ENCODE peak calls at places on chromosomes 1 and 21, in ten cellular contexts. One of them, this sample, is unnamed.

GRCh38 chr1:42172394-42173133 is 8.0 kb upstream of the GUCA2A start:
- DNase-seq in heart left ventricle: peak
- DNase-seq in activated T-cell treated with anti-CD3 and anti-CD28 coated beads for 1 hour: no peak
- DNase-seq in GF-D8: no peak
- DNase-seq in RWPE1: no peak
- DNase-seq in stimulated activated naive CD4-positive, alpha-beta T cell: no peak
- DNase-seq in keratinocyte: no peak
- DNase-seq in NCI-H2029 treated with DMSO at 0.1 percent for 48 hours: no peak
- DNase-seq in hippocampal formation: no peak
- DNase-seq in gastrocnemius medialis: no peak
- DNase-seq in this sample: no peak

GRCh38 chr1:56285554-56286402 is 293.6 kb downstream of the PLPP3 start:
- DNase-seq in heart left ventricle: peak
- DNase-seq in activated T-cell treated with anti-CD3 and anti-CD28 coated beads for 1 hour: no peak
- DNase-seq in GF-D8: no peak
- DNase-seq in RWPE1: no peak
- DNase-seq in stimulated activated naive CD4-positive, alpha-beta T cell: no peak
- DNase-seq in keratinocyte: no peak
- DNase-seq in NCI-H2029 treated with DMSO at 0.1 percent for 48 hours: no peak
- DNase-seq in hippocampal formation: no peak
- DNase-seq in gastrocnemius medialis: no peak
- DNase-seq in this sample: no peak

GRCh38 chr1:193111641-193112090 is 6.5 kb upstream of the GLRX2 start:
- DNase-seq in heart left ventricle: no peak
- DNase-seq in activated T-cell treated with anti-CD3 and anti-CD28 coated beads for 1 hour: no peak
- DNase-seq in GF-D8: peak
- DNase-seq in RWPE1: no peak
- DNase-seq in stimulated activated naive CD4-positive, alpha-beta T cell: no peak
- DNase-seq in keratinocyte: no peak
- DNase-seq in NCI-H2029 treated with DMSO at 0.1 percent for 48 hours: no peak
- DNase-seq in hippocampal formation: no peak
- DNase-seq in gastrocnemius medialis: peak
- DNase-seq in this sample: no peak

GRCh38 chr21:14321042-14321441 is 61.9 kb downstream of the HSPA13 start:
- DNase-seq in heart left ventricle: no peak
- DNase-seq in activated T-cell treated with anti-CD3 and anti-CD28 coated beads for 1 hour: no peak
- DNase-seq in GF-D8: no peak
- DNase-seq in RWPE1: peak
- DNase-seq in stimulated activated naive CD4-positive, alpha-beta T cell: no peak
- DNase-seq in keratinocyte: no peak
- DNase-seq in NCI-H2029 treated with DMSO at 0.1 percent for 48 hours: no peak
- DNase-seq in hippocampal formation: no peak
- DNase-seq in gastrocnemius medialis: no peak
- DNase-seq in this sample: no peak

GRCh38 chr1:210536263-210536961 is 207.7 kb downstream of the HHAT start:
- DNase-seq in heart left ventricle: no peak
- DNase-seq in activated T-cell treated with anti-CD3 and anti-CD28 coated beads for 1 hour: no peak
- DNase-seq in GF-D8: no peak
- DNase-seq in RWPE1: no peak
- DNase-seq in stimulated activated naive CD4-positive, alpha-beta T cell: no peak
- DNase-seq in keratinocyte: no peak
- DNase-seq in NCI-H2029 treated with DMSO at 0.1 percent for 48 hours: no peak
- DNase-seq in hippocampal formation: no peak
- DNase-seq in gastrocnemius medialis: no peak
- DNase-seq in this sample: no peak

GRCh38 chr1:156836041-156836654 is 19.5 kb upstream of the SH2D2A start:
- DNase-seq in heart left ventricle: no peak
- DNase-seq in activated T-cell treated with anti-CD3 and anti-CD28 coated beads for 1 hour: no peak
- DNase-seq in GF-D8: no peak
- DNase-seq in RWPE1: no peak
- DNase-seq in stimulated activated naive CD4-positive, alpha-beta T cell: no peak
- DNase-seq in keratinocyte: no peak
- DNase-seq in NCI-H2029 treated with DMSO at 0.1 percent for 48 hours: no peak
- DNase-seq in hippocampal formation: no peak
- DNase-seq in gastrocnemius medialis: no peak
- DNase-seq in this sample: no peak

GRCh38 chr1:186950547-186950946 is 121.8 kb downstream of the PLA2G4A start:
- DNase-seq in heart left ventricle: no peak
- DNase-seq in activated T-cell treated with anti-CD3 and anti-CD28 coated beads for 1 hour: no peak
- DNase-seq in GF-D8: no peak
- DNase-seq in RWPE1: peak
- DNase-seq in stimulated activated naive CD4-positive, alpha-beta T cell: no peak
- DNase-seq in keratinocyte: peak
- DNase-seq in NCI-H2029 treated with DMSO at 0.1 percent for 48 hours: no peak
- DNase-seq in hippocampal formation: no peak
- DNase-seq in gastrocnemius medialis: no peak
- DNase-seq in this sample: no peak

GRCh38 chr1:93631626-93632365 is 49.8 kb downstream of the BCAR3 start:
- DNase-seq in heart left ventricle: no peak
- DNase-seq in activated T-cell treated with anti-CD3 and anti-CD28 coated beads for 1 hour: no peak
- DNase-seq in GF-D8: no peak
- DNase-seq in RWPE1: no peak
- DNase-seq in stimulated activated naive CD4-positive, alpha-beta T cell: no peak
- DNase-seq in keratinocyte: no peak
- DNase-seq in NCI-H2029 treated with DMSO at 0.1 percent for 48 hours: no peak
- DNase-seq in hippocampal formation: no peak
- DNase-seq in gastrocnemius medialis: no peak
- DNase-seq in this sample: no peak

GRCh38 chr1:118928739-118929554 is 59.2 kb downstream of the TBX15 start:
- DNase-seq in heart left ventricle: no peak
- DNase-seq in activated T-cell treated with anti-CD3 and anti-CD28 coated beads for 1 hour: no peak
- DNase-seq in GF-D8: no peak
- DNase-seq in RWPE1: peak
- DNase-seq in stimulated activated naive CD4-positive, alpha-beta T cell: no peak
- DNase-seq in keratinocyte: no peak
- DNase-seq in NCI-H2029 treated with DMSO at 0.1 percent for 48 hours: no peak
- DNase-seq in hippocampal formation: no peak
- DNase-seq in gastrocnemius medialis: no peak
- DNase-seq in this sample: peak

GRCh38 chr1:179881642-179882252 is 338 bp upstream of the TOR1AIP1 start:
- DNase-seq in heart left ventricle: no peak
- DNase-seq in activated T-cell treated with anti-CD3 and anti-CD28 coated beads for 1 hour: no peak
- DNase-seq in GF-D8: peak
- DNase-seq in RWPE1: peak
- DNase-seq in stimulated activated naive CD4-positive, alpha-beta T cell: no peak
- DNase-seq in keratinocyte: no peak
- DNase-seq in NCI-H2029 treated with DMSO at 0.1 percent for 48 hours: no peak
- DNase-seq in hippocampal formation: peak
- DNase-seq in gastrocnemius medialis: peak
- DNase-seq in this sample: peak

GRCh38 chr1:42282024-42282579 is 52.9 kb downstream of the FOXJ3 start:
- DNase-seq in heart left ventricle: no peak
- DNase-seq in activated T-cell treated with anti-CD3 and anti-CD28 coated beads for 1 hour: no peak
- DNase-seq in GF-D8: no peak
- DNase-seq in RWPE1: no peak
- DNase-seq in stimulated activated naive CD4-positive, alpha-beta T cell: no peak
- DNase-seq in keratinocyte: no peak
- DNase-seq in NCI-H2029 treated with DMSO at 0.1 percent for 48 hours: no peak
- DNase-seq in hippocampal formation: no peak
- DNase-seq in gastrocnemius medialis: no peak
- DNase-seq in this sample: no peak

GRCh38 chr21:21084179-21084578 is 86.0 kb downstream of the NCAM2 start:
- DNase-seq in heart left ventricle: no peak
- DNase-seq in activated T-cell treated with anti-CD3 and anti-CD28 coated beads for 1 hour: no peak
- DNase-seq in GF-D8: no peak
- DNase-seq in RWPE1: no peak
- DNase-seq in stimulated activated naive CD4-positive, alpha-beta T cell: no peak
- DNase-seq in keratinocyte: no peak
- DNase-seq in NCI-H2029 treated with DMSO at 0.1 percent for 48 hours: no peak
- DNase-seq in hippocampal formation: no peak
- DNase-seq in gastrocnemius medialis: no peak
- DNase-seq in this sample: no peak

GRCh38 chr1:23902611-23903278 is 10.4 kb downstream of the CNR2 start:
- DNase-seq in heart left ventricle: no peak
- DNase-seq in activated T-cell treated with anti-CD3 and anti-CD28 coated beads for 1 hour: no peak
- DNase-seq in GF-D8: no peak
- DNase-seq in RWPE1: no peak
- DNase-seq in stimulated activated naive CD4-positive, alpha-beta T cell: no peak
- DNase-seq in keratinocyte: no peak
- DNase-seq in NCI-H2029 treated with DMSO at 0.1 percent for 48 hours: no peak
- DNase-seq in hippocampal formation: no peak
- DNase-seq in gastrocnemius medialis: no peak
- DNase-seq in this sample: no peak

GRCh38 chr1:211089536-211089935 is 44.4 kb downstream of the KCNH1 start:
- DNase-seq in heart left ventricle: no peak
- DNase-seq in activated T-cell treated with anti-CD3 and anti-CD28 coated beads for 1 hour: no peak
- DNase-seq in GF-D8: no peak
- DNase-seq in RWPE1: no peak
- DNase-seq in stimulated activated naive CD4-positive, alpha-beta T cell: no peak
- DNase-seq in keratinocyte: no peak
- DNase-seq in NCI-H2029 treated with DMSO at 0.1 percent for 48 hours: no peak
- DNase-seq in hippocampal formation: no peak
- DNase-seq in gastrocnemius medialis: no peak
- DNase-seq in this sample: no peak

GRCh38 chr21:46517361-46517760 is 58.7 kb downstream of the DIP2A start:
- DNase-seq in heart left ventricle: peak
- DNase-seq in activated T-cell treated with anti-CD3 and anti-CD28 coated beads for 1 hour: no peak
- DNase-seq in GF-D8: no peak
- DNase-seq in RWPE1: no peak
- DNase-seq in stimulated activated naive CD4-positive, alpha-beta T cell: no peak
- DNase-seq in keratinocyte: no peak
- DNase-seq in NCI-H2029 treated with DMSO at 0.1 percent for 48 hours: no peak
- DNase-seq in hippocampal formation: no peak
- DNase-seq in gastrocnemius medialis: no peak
- DNase-seq in this sample: no peak

GRCh38 chr1:86194491-86195034 is 38.0 kb upstream of the COL24A1 start:
- DNase-seq in heart left ventricle: no peak
- DNase-seq in activated T-cell treated with anti-CD3 and anti-CD28 coated beads for 1 hour: no peak
- DNase-seq in GF-D8: no peak
- DNase-seq in RWPE1: no peak
- DNase-seq in stimulated activated naive CD4-positive, alpha-beta T cell: no peak
- DNase-seq in keratinocyte: no peak
- DNase-seq in NCI-H2029 treated with DMSO at 0.1 percent for 48 hours: no peak
- DNase-seq in hippocampal formation: no peak
- DNase-seq in gastrocnemius medialis: no peak
- DNase-seq in this sample: peak

GRCh38 chr1:30815556-30815955 is 58.0 kb upstream of the LAPTM5 start:
- DNase-seq in heart left ventricle: no peak
- DNase-seq in activated T-cell treated with anti-CD3 and anti-CD28 coated beads for 1 hour: no peak
- DNase-seq in GF-D8: no peak
- DNase-seq in RWPE1: no peak
- DNase-seq in stimulated activated naive CD4-positive, alpha-beta T cell: no peak
- DNase-seq in keratinocyte: no peak
- DNase-seq in NCI-H2029 treated with DMSO at 0.1 percent for 48 hours: no peak
- DNase-seq in hippocampal formation: no peak
- DNase-seq in gastrocnemius medialis: no peak
- DNase-seq in this sample: no peak

GRCh38 chr1:115669002-115669673 is 27.4 kb downstream of the VANGL1 start:
- DNase-seq in heart left ventricle: no peak
- DNase-seq in activated T-cell treated with anti-CD3 and anti-CD28 coated beads for 1 hour: no peak
- DNase-seq in GF-D8: peak
- DNase-seq in RWPE1: peak
- DNase-seq in stimulated activated naive CD4-positive, alpha-beta T cell: no peak
- DNase-seq in keratinocyte: no peak
- DNase-seq in NCI-H2029 treated with DMSO at 0.1 percent for 48 hours: no peak
- DNase-seq in hippocampal formation: no peak
- DNase-seq in gastrocnemius medialis: no peak
- DNase-seq in this sample: no peak

GRCh38 chr1:52659356-52659755 is 26.4 kb downstream of the SHISAL2A start:
- DNase-seq in heart left ventricle: no peak
- DNase-seq in activated T-cell treated with anti-CD3 and anti-CD28 coated beads for 1 hour: no peak
- DNase-seq in GF-D8: no peak
- DNase-seq in RWPE1: peak
- DNase-seq in stimulated activated naive CD4-positive, alpha-beta T cell: no peak
- DNase-seq in keratinocyte: peak
- DNase-seq in NCI-H2029 treated with DMSO at 0.1 percent for 48 hours: no peak
- DNase-seq in hippocampal formation: no peak
- DNase-seq in gastrocnemius medialis: no peak
- DNase-seq in this sample: no peak

GRCh38 chr1:59170659-59171058 is 126.2 kb upstream of the FGGY start:
- DNase-seq in heart left ventricle: no peak
- DNase-seq in activated T-cell treated with anti-CD3 and anti-CD28 coated beads for 1 hour: no peak
- DNase-seq in GF-D8: no peak
- DNase-seq in RWPE1: no peak
- DNase-seq in stimulated activated naive CD4-positive, alpha-beta T cell: no peak
- DNase-seq in keratinocyte: no peak
- DNase-seq in NCI-H2029 treated with DMSO at 0.1 percent for 48 hours: no peak
- DNase-seq in hippocampal formation: no peak
- DNase-seq in gastrocnemius medialis: no peak
- DNase-seq in this sample: no peak

GRCh38 chr1:53065391-53065790 is 3.4 kb downstream of the PODN start:
- DNase-seq in heart left ventricle: no peak
- DNase-seq in activated T-cell treated with anti-CD3 and anti-CD28 coated beads for 1 hour: no peak
- DNase-seq in GF-D8: no peak
- DNase-seq in RWPE1: no peak
- DNase-seq in stimulated activated naive CD4-positive, alpha-beta T cell: no peak
- DNase-seq in keratinocyte: no peak
- DNase-seq in NCI-H2029 treated with DMSO at 0.1 percent for 48 hours: no peak
- DNase-seq in hippocampal formation: no peak
- DNase-seq in gastrocnemius medialis: no peak
- DNase-seq in this sample: no peak

GRCh38 chr1:119987689-119988088 is 81.8 kb downstream of the NOTCH2 start:
- DNase-seq in heart left ventricle: no peak
- DNase-seq in activated T-cell treated with anti-CD3 and anti-CD28 coated beads for 1 hour: no peak
- DNase-seq in GF-D8: no peak
- DNase-seq in RWPE1: no peak
- DNase-seq in stimulated activated naive CD4-positive, alpha-beta T cell: peak
- DNase-seq in keratinocyte: no peak
- DNase-seq in NCI-H2029 treated with DMSO at 0.1 percent for 48 hours: no peak
- DNase-seq in hippocampal formation: no peak
- DNase-seq in gastrocnemius medialis: no peak
- DNase-seq in this sample: no peak

GRCh38 chr1:41474490-41475271 is 9.8 kb downstream of the EDN2 start:
- DNase-seq in heart left ventricle: no peak
- DNase-seq in activated T-cell treated with anti-CD3 and anti-CD28 coated beads for 1 hour: no peak
- DNase-seq in GF-D8: no peak
- DNase-seq in RWPE1: peak
- DNase-seq in stimulated activated naive CD4-positive, alpha-beta T cell: no peak
- DNase-seq in keratinocyte: no peak
- DNase-seq in NCI-H2029 treated with DMSO at 0.1 percent for 48 hours: peak
- DNase-seq in hippocampal formation: peak
- DNase-seq in gastrocnemius medialis: no peak
- DNase-seq in this sample: no peak

GRCh38 chr1:64940026-64940425 is 26.3 kb downstream of the JAK1 start:
- DNase-seq in heart left ventricle: no peak
- DNase-seq in activated T-cell treated with anti-CD3 and anti-CD28 coated beads for 1 hour: no peak
- DNase-seq in GF-D8: no peak
- DNase-seq in RWPE1: no peak
- DNase-seq in stimulated activated naive CD4-positive, alpha-beta T cell: no peak
- DNase-seq in keratinocyte: no peak
- DNase-seq in NCI-H2029 treated with DMSO at 0.1 percent for 48 hours: no peak
- DNase-seq in hippocampal formation: no peak
- DNase-seq in gastrocnemius medialis: no peak
- DNase-seq in this sample: no peak

GRCh38 chr1:185402930-185403329 is 85.9 kb upstream of the IVNS1ABP start:
- DNase-seq in heart left ventricle: no peak
- DNase-seq in activated T-cell treated with anti-CD3 and anti-CD28 coated beads for 1 hour: no peak
- DNase-seq in GF-D8: no peak
- DNase-seq in RWPE1: no peak
- DNase-seq in stimulated activated naive CD4-positive, alpha-beta T cell: no peak
- DNase-seq in keratinocyte: no peak
- DNase-seq in NCI-H2029 treated with DMSO at 0.1 percent for 48 hours: no peak
- DNase-seq in hippocampal formation: no peak
- DNase-seq in gastrocnemius medialis: no peak
- DNase-seq in this sample: no peak

GRCh38 chr1:8651236-8651890 is 166.1 kb downstream of the RERE start:
- DNase-seq in heart left ventricle: no peak
- DNase-seq in activated T-cell treated with anti-CD3 and anti-CD28 coated beads for 1 hour: no peak
- DNase-seq in GF-D8: no peak
- DNase-seq in RWPE1: no peak
- DNase-seq in stimulated activated naive CD4-positive, alpha-beta T cell: peak
- DNase-seq in keratinocyte: no peak
- DNase-seq in NCI-H2029 treated with DMSO at 0.1 percent for 48 hours: no peak
- DNase-seq in hippocampal formation: no peak
- DNase-seq in gastrocnemius medialis: no peak
- DNase-seq in this sample: no peak

GRCh38 chr1:215777370-215777925 is 210.3 kb downstream of the KCTD3 start:
- DNase-seq in heart left ventricle: no peak
- DNase-seq in activated T-cell treated with anti-CD3 and anti-CD28 coated beads for 1 hour: no peak
- DNase-seq in GF-D8: no peak
- DNase-seq in RWPE1: peak
- DNase-seq in stimulated activated naive CD4-positive, alpha-beta T cell: no peak
- DNase-seq in keratinocyte: peak
- DNase-seq in NCI-H2029 treated with DMSO at 0.1 percent for 48 hours: no peak
- DNase-seq in hippocampal formation: no peak
- DNase-seq in gastrocnemius medialis: no peak
- DNase-seq in this sample: no peak

GRCh38 chr1:85087659-85088407 is 39.5 kb upstream of the MCOLN3 start:
- DNase-seq in heart left ventricle: no peak
- DNase-seq in activated T-cell treated with anti-CD3 and anti-CD28 coated beads for 1 hour: no peak
- DNase-seq in GF-D8: no peak
- DNase-seq in RWPE1: peak
- DNase-seq in stimulated activated naive CD4-positive, alpha-beta T cell: no peak
- DNase-seq in keratinocyte: peak
- DNase-seq in NCI-H2029 treated with DMSO at 0.1 percent for 48 hours: no peak
- DNase-seq in hippocampal formation: no peak
- DNase-seq in gastrocnemius medialis: no peak
- DNase-seq in this sample: no peak